ENCODE peak calls at places on chromosomes 7 and 10, in seven cellular contexts. One of them, this sample, is unnamed.
A peak's percentile ranks its signal among the peaks of the same experiment; 100 is the strongest.

GRCh38 chr10:8726666-8727065 is 672.2 kb downstream of the GATA3 start:
- DNase-seq in GM20000: no peak
- DNase-seq in nephron progenitor cell: no peak
- DNase-seq in GM10248: no peak
- DNase-seq in heart left ventricle: no peak
- DNase-seq in tibial nerve: no peak
- DNase-seq in PC-3: no peak
- DNase-seq in this sample: no peak

GRCh38 chr10:124629410-124629809 is 114.8 kb downstream of the FAM53B start:
- DNase-seq in GM10248: no peak
- DNase-seq in tibial nerve: no peak
- DNase-seq in PC-3: no peak
- DNase-seq in GM20000: no peak
- DNase-seq in nephron progenitor cell: no peak
- DNase-seq in heart left ventricle: no peak
- DNase-seq in this sample: no peak

GRCh38 chr10:5534880-5535856 is 10.4 kb downstream of the CALML3 start:
- DNase-seq in heart left ventricle: no peak
- DNase-seq in GM10248: no peak
- DNase-seq in nephron progenitor cell: no peak
- DNase-seq in PC-3: no peak
- DNase-seq in GM20000: no peak
- DNase-seq in tibial nerve: no peak
- DNase-seq in this sample: no peak

GRCh38 chr10:85614566-85614965 is 752.0 kb downstream of the GRID1 start:
- DNase-seq in nephron progenitor cell: no peak
- DNase-seq in heart left ventricle: no peak
- DNase-seq in tibial nerve: no peak
- DNase-seq in GM10248: no peak
- DNase-seq in PC-3: no peak
- DNase-seq in GM20000: no peak
- DNase-seq in this sample: no peak

GRCh38 chr7:45252857-45253256 is 95.3 kb downstream of the RAMP3 start:
- DNase-seq in PC-3: no peak
- DNase-seq in GM20000: no peak
- DNase-seq in tibial nerve: no peak
- DNase-seq in GM10248: no peak
- DNase-seq in heart left ventricle: no peak
- DNase-seq in nephron progenitor cell: no peak
- DNase-seq in this sample: no peak

GRCh38 chr10:73117976-73118743 is 7.9 kb downstream of the NUDT13 start:
- DNase-seq in tibial nerve: no peak
- DNase-seq in GM20000: peak; percentile 72
- DNase-seq in nephron progenitor cell: no peak
- DNase-seq in PC-3: peak; percentile 99
- DNase-seq in GM10248: peak; percentile 71
- DNase-seq in heart left ventricle: no peak
- DNase-seq in this sample: peak; percentile 39

GRCh38 chr7:34850681-34851080 is 186.6 kb downstream of the DPY19L1 start:
- DNase-seq in PC-3: no peak
- DNase-seq in tibial nerve: no peak
- DNase-seq in heart left ventricle: no peak
- DNase-seq in GM10248: no peak
- DNase-seq in nephron progenitor cell: no peak
- DNase-seq in GM20000: no peak
- DNase-seq in this sample: no peak

GRCh38 chr10:3523309-3524050 is 261.5 kb downstream of the KLF6 start:
- DNase-seq in nephron progenitor cell: no peak
- DNase-seq in GM10248: no peak
- DNase-seq in tibial nerve: no peak
- DNase-seq in PC-3: no peak
- DNase-seq in GM20000: no peak
- DNase-seq in heart left ventricle: no peak
- DNase-seq in this sample: no peak

GRCh38 chr10:116155191-116155590 is 117.8 kb downstream of the GFRA1 start:
- DNase-seq in heart left ventricle: no peak
- DNase-seq in GM20000: no peak
- DNase-seq in GM10248: no peak
- DNase-seq in PC-3: no peak
- DNase-seq in nephron progenitor cell: no peak
- DNase-seq in tibial nerve: no peak
- DNase-seq in this sample: no peak

GRCh38 chr10:88163572-88163971 is 300.1 kb downstream of the PTEN start:
- DNase-seq in nephron progenitor cell: no peak
- DNase-seq in tibial nerve: no peak
- DNase-seq in GM10248: no peak
- DNase-seq in GM20000: no peak
- DNase-seq in heart left ventricle: no peak
- DNase-seq in PC-3: no peak
- DNase-seq in this sample: no peak

GRCh38 chr7:29647020-29647654 is 83.5 kb downstream of the PRR15 start:
- DNase-seq in PC-3: no peak
- DNase-seq in GM10248: no peak
- DNase-seq in GM20000: no peak
- DNase-seq in nephron progenitor cell: no peak
- DNase-seq in heart left ventricle: no peak
- DNase-seq in tibial nerve: no peak
- DNase-seq in this sample: no peak

GRCh38 chr10:50576245-50576815 is 47.4 kb downstream of the SGMS1 start:
- DNase-seq in GM10248: no peak
- DNase-seq in heart left ventricle: no peak
- DNase-seq in GM20000: no peak
- DNase-seq in PC-3: peak; percentile 80
- DNase-seq in nephron progenitor cell: no peak
- DNase-seq in tibial nerve: no peak
- DNase-seq in this sample: peak; percentile 10

GRCh38 chr7:711967-712600 is 14.4 kb upstream of the DNAAF5 start:
- DNase-seq in nephron progenitor cell: no peak
- DNase-seq in tibial nerve: no peak
- DNase-seq in heart left ventricle: peak; percentile 15
- DNase-seq in GM10248: no peak
- DNase-seq in PC-3: no peak
- DNase-seq in GM20000: peak; percentile 67
- DNase-seq in this sample: no peak

GRCh38 chr7:90752051-90752450 is 155.9 kb downstream of the CDK14 start:
- DNase-seq in heart left ventricle: no peak
- DNase-seq in GM20000: no peak
- DNase-seq in PC-3: no peak
- DNase-seq in GM10248: no peak
- DNase-seq in nephron progenitor cell: no peak
- DNase-seq in tibial nerve: no peak
- DNase-seq in this sample: no peak

GRCh38 chr7:926061-927030 is 28.1 kb downstream of the ADAP1 start:
- DNase-seq in GM20000: no peak
- DNase-seq in PC-3: no peak
- DNase-seq in nephron progenitor cell: no peak
- DNase-seq in GM10248: no peak
- DNase-seq in heart left ventricle: no peak
- DNase-seq in tibial nerve: peak; percentile 47
- DNase-seq in this sample: no peak

GRCh38 chr7:158037211-158037610 is 550.4 kb downstream of the PTPRN2 start:
- DNase-seq in tibial nerve: no peak
- DNase-seq in GM10248: no peak
- DNase-seq in nephron progenitor cell: no peak
- DNase-seq in GM20000: no peak
- DNase-seq in heart left ventricle: peak; percentile 1
- DNase-seq in PC-3: no peak
- DNase-seq in this sample: no peak

GRCh38 chr7:137934941-137935848 is 66.7 kb downstream of the CREB3L2 start:
- DNase-seq in nephron progenitor cell: no peak
- DNase-seq in tibial nerve: no peak
- DNase-seq in GM10248: peak; percentile 54
- DNase-seq in heart left ventricle: no peak
- DNase-seq in GM20000: peak; percentile 46
- DNase-seq in PC-3: no peak
- DNase-seq in this sample: no peak

GRCh38 chr10:125407000-125407502 is 246.7 kb upstream of the CTBP2 start:
- DNase-seq in tibial nerve: no peak
- DNase-seq in GM10248: no peak
- DNase-seq in heart left ventricle: no peak
- DNase-seq in nephron progenitor cell: no peak
- DNase-seq in PC-3: peak; percentile 91
- DNase-seq in GM20000: no peak
- DNase-seq in this sample: peak; percentile 53

GRCh38 chr7:43650457-43651052 is 67.6 kb downstream of the STK17A start:
- DNase-seq in tibial nerve: no peak
- DNase-seq in heart left ventricle: no peak
- DNase-seq in GM10248: no peak
- DNase-seq in PC-3: peak; percentile 46
- DNase-seq in nephron progenitor cell: no peak
- DNase-seq in GM20000: no peak
- DNase-seq in this sample: peak; percentile 85

GRCh38 chr10:69318997-69319727 is 40.9 kb downstream of the HK1 start:
- DNase-seq in nephron progenitor cell: peak; percentile 61
- DNase-seq in GM20000: peak; percentile 71
- DNase-seq in GM10248: peak; percentile 69
- DNase-seq in heart left ventricle: peak; percentile 88
- DNase-seq in PC-3: peak; percentile 76
- DNase-seq in tibial nerve: peak; percentile 40
- DNase-seq in this sample: peak; percentile 72

GRCh38 chr7:75055830-75056431 is 17.7 kb downstream of the RCC1L start:
- DNase-seq in tibial nerve: no peak
- DNase-seq in PC-3: no peak
- DNase-seq in heart left ventricle: peak; percentile 32
- DNase-seq in GM20000: no peak
- DNase-seq in nephron progenitor cell: no peak
- DNase-seq in GM10248: no peak
- DNase-seq in this sample: no peak

GRCh38 chr7:2970907-2971306 is 72.8 kb downstream of the CARD11 start:
- DNase-seq in GM20000: no peak
- DNase-seq in tibial nerve: no peak
- DNase-seq in PC-3: no peak
- DNase-seq in heart left ventricle: no peak
- DNase-seq in nephron progenitor cell: no peak
- DNase-seq in GM10248: no peak
- DNase-seq in this sample: no peak

GRCh38 chr7:151724250-151724915 is 152.5 kb downstream of the PRKAG2 start:
- DNase-seq in tibial nerve: no peak
- DNase-seq in nephron progenitor cell: no peak
- DNase-seq in PC-3: no peak
- DNase-seq in GM10248: no peak
- DNase-seq in heart left ventricle: no peak
- DNase-seq in GM20000: no peak
- DNase-seq in this sample: no peak

GRCh38 chr10:28722065-28722803 is 44.9 kb downstream of the BAMBI start:
- DNase-seq in GM20000: no peak
- DNase-seq in heart left ventricle: peak; percentile 25
- DNase-seq in GM10248: no peak
- DNase-seq in PC-3: peak; percentile 35
- DNase-seq in tibial nerve: peak; percentile 20
- DNase-seq in nephron progenitor cell: peak; percentile 53
- DNase-seq in this sample: no peak

GRCh38 chr10:79071535-79071923 is 2.8 kb downstream of the ZMIZ1 start:
- DNase-seq in heart left ventricle: no peak
- DNase-seq in tibial nerve: no peak
- DNase-seq in PC-3: no peak
- DNase-seq in GM20000: no peak
- DNase-seq in nephron progenitor cell: no peak
- DNase-seq in GM10248: no peak
- DNase-seq in this sample: no peak

GRCh38 chr7:77830649-77831355 is 32.2 kb downstream of the PHTF2 start:
- DNase-seq in GM20000: no peak
- DNase-seq in tibial nerve: no peak
- DNase-seq in GM10248: no peak
- DNase-seq in PC-3: no peak
- DNase-seq in nephron progenitor cell: no peak
- DNase-seq in heart left ventricle: no peak
- DNase-seq in this sample: no peak
- TF ChIP-seq CTCF in GM20000: no peak
- TF ChIP-seq CTCF in tibial nerve: no peak
- TF ChIP-seq CTCF in GM10248: no peak
- TF ChIP-seq CTCF in PC-3: no peak
- TF ChIP-seq CTCF in nephron progenitor cell: no peak
- TF ChIP-seq CTCF in heart left ventricle: no peak
- TF ChIP-seq CTCF in this sample: no peak

GRCh38 chr7:154914580-154915380 is 88.1 kb downstream of the PAXIP1 start:
- DNase-seq in nephron progenitor cell: no peak
- DNase-seq in PC-3: no peak
- DNase-seq in heart left ventricle: no peak
- DNase-seq in tibial nerve: no peak
- DNase-seq in GM10248: no peak
- DNase-seq in GM20000: no peak
- DNase-seq in this sample: no peak
- TF ChIP-seq CTCF in nephron progenitor cell: no peak
- TF ChIP-seq CTCF in PC-3: no peak
- TF ChIP-seq CTCF in heart left ventricle: no peak
- TF ChIP-seq CTCF in tibial nerve: no peak
- TF ChIP-seq CTCF in GM10248: no peak
- TF ChIP-seq CTCF in GM20000: no peak
- TF ChIP-seq CTCF in this sample: no peak

DNA sequence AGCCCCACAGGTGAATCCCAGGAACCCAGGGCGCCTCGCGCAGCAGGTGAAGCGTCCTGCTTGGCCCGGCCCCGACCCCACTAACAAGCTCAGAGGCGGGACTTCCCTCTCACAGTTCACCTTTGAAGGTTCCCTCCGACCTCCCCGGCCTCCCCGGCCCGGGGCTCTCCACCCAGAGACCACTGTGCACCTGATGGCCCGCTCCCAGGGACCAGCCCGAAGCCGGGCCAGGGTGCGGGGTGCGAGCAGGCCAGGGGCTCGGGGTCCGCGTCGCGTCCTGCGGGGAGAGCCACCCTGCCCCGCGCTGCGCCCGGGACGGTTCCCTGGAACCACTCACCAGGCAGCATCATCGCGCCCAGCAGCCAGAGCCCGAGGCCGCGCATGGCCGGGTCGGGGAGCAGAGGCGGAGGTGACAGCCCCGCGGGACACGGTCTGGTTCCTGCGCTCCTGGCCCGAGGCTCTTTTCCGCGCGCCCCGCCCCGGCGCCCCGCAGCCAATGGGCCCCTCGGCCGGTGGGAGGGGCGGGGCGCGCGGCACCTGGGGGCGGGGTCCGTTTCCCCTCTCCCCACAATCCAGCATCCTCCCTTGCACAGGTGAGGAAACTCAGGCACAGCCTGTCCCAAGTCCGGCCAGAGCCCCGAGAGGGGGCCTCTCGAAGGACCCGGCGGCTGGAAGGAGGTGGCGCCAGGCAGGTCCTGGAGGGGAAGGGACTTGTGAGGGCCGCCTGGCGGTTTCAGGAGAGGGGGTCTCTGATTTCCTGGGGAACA is at the start of gene ADAM8:
- DNase-seq in GM20000: peak; percentile 97
- DNase-seq in tibial nerve: no peak
- DNase-seq in heart left ventricle: peak; percentile 52
- DNase-seq in GM10248: peak; percentile 93
- DNase-seq in PC-3: peak; percentile 61
- DNase-seq in nephron progenitor cell: peak; percentile 84
- DNase-seq in this sample: no peak
- TF ChIP-seq CTCF in GM20000: no peak
- TF ChIP-seq CTCF in tibial nerve: no peak
- TF ChIP-seq CTCF in heart left ventricle: no peak
- TF ChIP-seq CTCF in GM10248: no peak
- TF ChIP-seq CTCF in PC-3: no peak
- TF ChIP-seq CTCF in nephron progenitor cell: no peak
- TF ChIP-seq CTCF in this sample: no peak

DNA sequence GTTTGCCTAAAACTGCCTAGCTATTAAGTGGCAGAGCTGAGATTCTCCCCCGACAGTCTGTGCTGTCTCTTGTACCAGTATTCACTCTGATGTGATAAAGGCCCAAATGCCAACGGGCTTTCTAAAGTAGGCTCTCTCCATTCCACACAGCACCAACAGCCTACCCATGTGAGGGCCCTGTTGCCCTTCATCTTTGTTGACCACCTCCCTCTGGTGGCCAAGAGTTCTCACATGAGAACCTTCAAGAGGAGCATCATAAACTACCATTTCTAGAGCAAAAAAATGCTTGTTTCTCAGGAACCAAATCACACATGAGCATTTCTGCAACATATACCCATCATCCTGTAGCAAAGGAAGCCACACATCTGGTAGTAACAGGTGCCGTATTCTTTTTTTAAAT is 185.8 kb downstream of the GRM8 start:
- DNase-seq in GM20000: no peak
- DNase-seq in GM10248: no peak
- DNase-seq in heart left ventricle: no peak
- DNase-seq in PC-3: no peak
- DNase-seq in tibial nerve: no peak
- DNase-seq in nephron progenitor cell: no peak
- DNase-seq in this sample: no peak
- TF ChIP-seq CTCF in GM20000: no peak
- TF ChIP-seq CTCF in GM10248: peak; percentile 4
- TF ChIP-seq CTCF in heart left ventricle: no peak
- TF ChIP-seq CTCF in PC-3: no peak
- TF ChIP-seq CTCF in tibial nerve: no peak
- TF ChIP-seq CTCF in nephron progenitor cell: peak; percentile 14
- TF ChIP-seq CTCF in this sample: no peak

This sample was measured in HFFc6.